ENCODE peak calls at places on chromosome 5, in six cellular contexts. E is IMR-90, M is testis, C is kidney epithelial cell, A is SK-N-SH, U is ascending aorta. D is an unnamed sample.

GRCh38 chr5:173326501-173326960 is 1.7 kb downstream of the STC2 start:
- DNase-seq in E (peak; percentile 92), M (no peak), C (peak; percentile 56), A (no peak), U (peak; percentile 58), D (no peak)

GRCh38 chr5:111124793-111125192 is 32.6 kb downstream of the WDR36 start:
- DNase-seq in E (no peak), M (no peak), C (no peak), A (no peak), U (no peak), D (no peak)

GRCh38 chr5:83077662-83078261 is 415 bp downstream of the XRCC4 start:
- DNase-seq in E (peak; percentile 31), M (peak; percentile 40), C (no peak), A (no peak), U (peak; percentile 65), D (peak; percentile 37)

GRCh38 chr5:56026863-56027300 is 32.1 kb upstream of the IL6ST start:
- DNase-seq in E (peak; percentile 94), M (no peak), C (peak; percentile 81), A (no peak), U (no peak), D (peak; percentile 89)

GRCh38 chr5:147611483-147611882 is 101.6 kb upstream of the DPYSL3 start:
- DNase-seq in E (no peak), M (no peak), C (no peak), A (no peak), U (no peak), D (no peak)

GRCh38 chr5:173680660-173681242 is 64.3 kb upstream of the BOD1 start:
- DNase-seq in E (no peak), M (no peak), C (no peak), A (no peak), U (no peak), D (peak; percentile 85)

GRCh38 chr5:119355636-119356383 is at the start of gene TNFAIP8:
- DNase-seq in E (peak; percentile 70), M (peak; percentile 59), C (no peak), A (peak; percentile 63), U (peak; percentile 83), D (peak; percentile 87)

GRCh38 chr5:178182158-178182876 is 4.9 kb downstream of the GMCL2 start:
- DNase-seq in E (no peak), M (no peak), C (no peak), A (no peak), U (no peak), D (no peak)

GRCh38 chr5:80481019-80481893 is 6.6 kb upstream of the FAM151B start:
- DNase-seq in E (peak; percentile 60), M (peak; percentile 32), C (no peak), A (peak; percentile 28), U (no peak), D (peak; percentile 76)

GRCh38 chr5:107669543-107670027 is 1.2 kb downstream of the EFNA5 start:
- DNase-seq in E (peak; percentile 2), M (no peak), C (no peak), A (peak; percentile 65), U (peak; percentile 73), D (peak; percentile 57)

GRCh38 chr5:143201589-143201988 is 201.9 kb downstream of the NR3C1 start:
- DNase-seq in E (peak; percentile 75), M (no peak), C (no peak), A (no peak), U (no peak), D (no peak)

GRCh38 chr5:15693036-15693728 is 193.2 kb downstream of the FBXL7 start:
- DNase-seq in E (peak; percentile 46), M (no peak), C (no peak), A (no peak), U (no peak), D (no peak)
- H3K4me3 ChIP-seq in E (no peak overlapping the region), M (no peak overlapping the region), C (no peak overlapping the region), A (no peak overlapping the region), U (no peak overlapping the region), D (no peak overlapping the region)

GRCh38 chr5:36073595-36074216 is 7.0 kb upstream of the UGT3A2 start:
- DNase-seq in E (no peak), M (no peak), C (no peak), A (no peak), U (no peak), D (peak; percentile 67)
- TF ChIP-seq CTCF in E (peak; percentile 4), M (no peak), C (peak; percentile 8), A (peak; percentile 18), U (no peak), D (peak; percentile 49)

DNA sequence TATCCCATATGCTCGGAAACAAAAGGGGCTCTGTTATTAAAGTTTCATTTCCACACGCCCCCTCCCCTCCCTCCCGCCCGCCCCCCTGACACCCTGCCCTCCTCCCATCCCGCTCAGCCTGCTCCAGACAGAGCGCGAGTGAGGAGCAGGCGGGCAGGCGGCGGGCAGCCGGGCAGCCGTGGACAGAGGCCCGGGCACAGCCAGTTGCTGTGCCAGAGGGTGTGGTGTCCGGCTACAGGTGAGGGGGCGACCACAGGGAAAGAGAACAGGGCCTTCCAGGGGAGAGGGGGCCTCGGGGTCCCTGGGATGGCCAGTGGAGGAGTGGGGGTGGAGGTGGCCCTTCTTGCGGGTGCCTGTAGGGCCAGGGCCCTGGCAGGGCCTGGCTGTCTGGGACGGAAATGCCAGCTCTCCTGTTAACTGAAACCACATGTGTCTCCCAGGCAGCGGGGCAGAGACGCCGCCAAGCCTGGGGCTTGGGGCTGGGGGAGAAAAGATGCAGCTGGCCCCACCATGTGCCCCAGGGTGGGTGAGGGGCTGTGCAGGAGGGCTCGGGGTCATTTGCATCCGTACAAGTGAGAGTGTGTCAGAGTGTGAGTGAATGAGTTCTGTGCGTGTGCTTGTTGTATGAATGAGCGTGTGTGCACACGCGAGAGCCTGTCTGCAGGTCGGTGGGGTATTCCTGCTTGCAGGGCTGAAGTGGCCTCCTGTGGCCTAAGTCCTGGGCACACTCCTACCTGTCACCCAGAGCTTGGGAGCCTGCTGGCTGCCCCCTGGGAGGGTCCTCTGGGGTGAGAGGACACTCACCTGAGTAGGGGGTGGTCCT is 39.3 kb upstream of the SYNPO start:
- DNase-seq in E (no peak), M (no peak), C (no peak), A (peak; percentile 91), U (no peak), D (no peak)
- H3K4me3 ChIP-seq in E (no peak overlapping the region), M (no peak overlapping the region), C (no peak overlapping the region), A (peak overlapping the region; percentile 46), U (peak overlapping the region; percentile 50), D (no peak overlapping the region)

GRCh38 chr5:92945630-92946097 is 635.4 kb downstream of the NR2F1-AS1 start:
- DNase-seq in E (peak; percentile 28), M (no peak), C (peak; percentile 14), A (no peak), U (no peak), D (no peak)
- TF ChIP-seq CTCF in E (no peak), M (no peak), C (no peak), A (no peak), U (no peak), D (no peak)

DNA sequence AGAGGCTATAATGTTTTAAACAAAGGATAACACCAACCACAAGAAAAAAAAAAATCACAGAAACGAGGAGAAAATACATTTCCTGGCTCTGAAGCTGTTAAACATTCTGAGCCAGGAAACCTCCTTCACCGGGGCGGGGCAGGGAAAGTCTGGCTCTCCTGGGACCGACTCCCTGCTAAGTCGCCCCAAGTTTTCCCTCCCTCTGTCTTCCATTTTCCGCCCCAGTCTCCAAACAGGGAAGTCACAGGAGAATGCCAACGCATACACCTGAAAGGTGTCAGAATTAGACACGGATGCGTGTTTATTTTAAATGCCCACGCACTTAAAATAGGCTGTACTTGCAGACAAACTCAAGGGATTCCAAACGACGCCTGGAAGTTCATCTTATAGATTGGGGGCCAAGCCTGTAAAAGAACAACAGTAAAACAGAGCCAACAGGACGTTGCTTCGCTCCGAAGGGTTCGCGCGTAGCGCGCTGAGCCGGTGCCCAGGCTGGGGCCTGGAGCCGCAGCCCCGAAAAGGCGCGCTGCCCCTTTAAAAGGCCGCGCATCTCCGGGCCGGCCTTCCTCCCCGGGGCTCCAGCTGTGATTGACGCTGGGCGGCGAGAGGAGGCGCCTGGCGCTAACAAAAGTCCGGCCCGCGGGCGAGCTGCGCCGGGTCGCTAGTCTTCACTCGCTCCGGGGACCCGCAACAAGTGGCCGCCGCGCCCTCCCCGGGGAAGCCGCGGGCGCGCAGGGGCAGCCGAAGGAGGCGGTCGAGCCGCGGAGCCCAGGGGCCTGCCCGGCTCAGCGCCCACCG is at the start of gene FBXL7:
- DNase-seq in E (peak; percentile 75), M (peak; percentile 87), C (peak; percentile 26), A (peak; percentile 90), U (peak; percentile 85), D (peak; percentile 22)
- H3K4me3 ChIP-seq in E (peak within 1 kb of the TSS; percentile 97), M (peak within 1 kb of the TSS; percentile 82), C (peak within 1 kb of the TSS; percentile 93), A (peak within 1 kb of the TSS; percentile 96), U (peak within 1 kb of the TSS; percentile 90), D (no peak within 1 kb of the TSS)

DNA sequence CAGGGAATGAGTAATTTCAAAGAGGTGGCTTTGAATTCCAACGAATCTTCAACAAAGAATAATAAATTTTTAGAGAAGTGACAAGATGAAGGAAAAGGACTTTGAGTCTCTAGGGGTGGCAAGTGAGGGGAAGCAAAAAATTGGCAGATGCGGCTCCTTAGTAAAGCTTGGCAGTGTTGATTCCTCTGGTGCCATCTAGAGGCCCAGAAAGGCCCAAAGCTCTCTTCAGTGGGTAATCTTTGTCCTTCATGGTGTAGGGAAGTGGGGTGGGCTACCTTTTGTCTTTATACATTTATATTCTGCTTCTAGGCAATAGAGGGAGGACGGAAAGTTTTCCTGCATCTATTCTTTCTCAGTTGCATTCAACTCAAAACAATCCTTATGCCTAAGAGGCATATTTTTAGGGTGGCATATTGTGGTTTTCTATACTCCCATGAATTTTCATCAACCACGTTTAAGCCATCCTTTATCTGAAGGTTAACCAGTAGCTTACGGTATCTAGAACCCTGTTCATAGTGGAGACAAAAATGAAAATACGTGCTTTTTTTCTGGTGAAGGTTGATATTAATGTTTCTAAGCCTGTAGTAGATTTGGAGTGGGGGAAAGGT is 17.5 kb upstream of the ROPN1L start:
- DNase-seq in E (peak; percentile 44), M (peak; percentile 36), C (no peak), A (peak; percentile 43), U (no peak), D (peak; percentile 54)
- TF ChIP-seq CTCF in E (peak; percentile 52), M (no peak), C (peak; percentile 66), A (peak; percentile 70), U (peak; percentile 50), D (peak; percentile 35)

DNA sequence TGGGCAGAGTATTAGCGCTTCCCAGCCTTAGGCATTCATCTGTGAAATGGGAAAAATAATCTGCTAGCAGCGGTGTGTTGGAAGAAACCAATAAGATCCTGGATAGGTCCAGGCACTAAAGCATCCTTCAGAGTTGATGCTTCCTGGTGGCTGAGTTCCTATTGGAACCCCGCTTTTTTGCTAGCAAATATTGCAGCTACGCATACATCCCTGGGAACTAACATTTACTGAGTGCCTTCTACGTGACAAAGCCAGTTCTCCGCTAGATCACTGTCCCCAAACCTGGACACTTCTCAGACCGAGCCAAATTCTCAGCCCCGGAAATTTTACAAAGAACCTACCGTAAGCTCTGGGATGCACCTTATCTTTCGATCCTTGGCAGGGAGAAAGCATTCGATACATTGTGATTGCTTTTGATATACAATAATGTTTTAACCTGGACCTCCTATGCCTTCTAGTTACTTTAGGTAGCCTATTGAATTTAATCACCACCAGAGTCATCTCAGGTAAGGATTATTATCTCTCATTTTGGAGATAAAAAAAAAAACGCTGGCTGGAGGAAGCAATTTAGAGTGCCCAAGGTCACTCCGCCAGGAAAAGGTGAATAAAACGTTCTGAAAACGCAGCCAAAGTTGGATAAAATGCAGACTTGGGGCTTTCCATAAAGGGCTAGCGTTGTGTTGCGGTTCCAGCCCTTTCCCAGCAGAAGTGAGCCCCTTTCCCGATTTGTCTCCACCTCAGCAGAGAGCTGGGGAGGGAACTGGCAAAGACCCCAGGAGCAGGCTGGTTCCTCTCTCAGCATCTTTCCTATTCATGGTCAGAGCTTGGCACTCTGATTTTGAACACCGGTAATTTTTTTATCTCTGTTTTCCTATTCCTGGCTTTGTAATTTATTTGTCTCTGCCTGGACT is 2.6 kb upstream of the MSX2 start:
- DNase-seq in E (no peak), M (no peak), C (no peak), A (no peak), U (no peak), D (no peak)
- H3K4me3 ChIP-seq in E (peak overlapping the region; percentile 32), M (peak overlapping the region; percentile 38), C (no peak overlapping the region), A (peak overlapping the region; percentile 36), U (peak overlapping the region; percentile 36), D (no peak overlapping the region)

D was measured in GM12865.